ENCODE peak calls at places on chromosome 5, in eight cellular contexts. V, O, R, F, E, L, I and B are unnamed samples.

GRCh38 chr5:76789991-76790571 is 28.7 kb upstream of the F2RL1 start:
- DNase-seq in V (no peak), O (peak), R (no peak), F (peak), E (no peak), L (no peak), I (no peak), B (no peak)

GRCh38 chr5:172123269-172123692 is 64.7 kb downstream of the STK10 start:
- DNase-seq in V (peak), O (peak), R (peak), F (peak), E (no peak), L (no peak), I (no peak), B (no peak)

GRCh38 chr5:65556181-65556580 is 6.8 kb downstream of the CENPK start:
- DNase-seq in V (no peak), O (no peak), R (no peak), F (no peak), E (no peak), L (no peak), I (no peak), B (no peak)

GRCh38 chr5:139407517-139407916 is 3.6 kb upstream of the SPATA24 start:
- DNase-seq in V (no peak), O (no peak), R (no peak), F (no peak), E (no peak), L (no peak), I (no peak), B (no peak)

GRCh38 chr5:32160228-32160627 is 13.9 kb downstream of the GOLPH3 start:
- DNase-seq in V (no peak), O (no peak), R (no peak), F (no peak), E (no peak), L (no peak), I (no peak), B (no peak)

GRCh38 chr5:74122979-74123575 is 497.1 kb downstream of the ARHGEF28 start:
- DNase-seq in V (no peak), O (peak), R (no peak), F (no peak), E (no peak), L (no peak), I (no peak), B (no peak)

GRCh38 chr5:163696270-163696887 is 191.0 kb downstream of the MAT2B start:
- DNase-seq in V (no peak), O (peak), R (no peak), F (peak), E (no peak), L (peak), I (peak), B (peak)

GRCh38 chr5:150656191-150657132 is 4.6 kb upstream of the MYOZ3 start:
- DNase-seq in V (peak), O (no peak), R (peak), F (no peak), E (peak), L (peak), I (peak), B (peak)

GRCh38 chr5:124277767-124278536 is 468.5 kb downstream of the ZNF608 start:
- DNase-seq in V (no peak), O (no peak), R (no peak), F (no peak), E (no peak), L (no peak), I (no peak), B (no peak)

GRCh38 chr5:102481044-102481715 is 17.6 kb downstream of the SLCO6A1 start:
- DNase-seq in V (no peak), O (no peak), R (no peak), F (no peak), E (no peak), L (no peak), I (peak), B (no peak)

GRCh38 chr5:144467795-144468194 is 297.1 kb downstream of the KCTD16 start:
- DNase-seq in V (no peak), O (peak), R (no peak), F (peak), E (no peak), L (no peak), I (no peak), B (no peak)

GRCh38 chr5:111063709-111064322 is 7.7 kb upstream of the TSLP start:
- DNase-seq in V (no peak), O (no peak), R (no peak), F (peak), E (no peak), L (no peak), I (peak), B (peak)

GRCh38 chr5:151183451-151184245 is 26.1 kb upstream of the ANXA6 start:
- DNase-seq in V (no peak), O (no peak), R (no peak), F (peak), E (no peak), L (no peak), I (no peak), B (no peak)

GRCh38 chr5:142342128-142342981 is 17.5 kb upstream of the SPRY4 start:
- DNase-seq in V (no peak), O (no peak), R (no peak), F (no peak), E (no peak), L (no peak), I (no peak), B (no peak)

GRCh38 chr5:168477060-168477459 is 9.2 kb upstream of the RARS1 start:
- DNase-seq in V (no peak), O (peak), R (no peak), F (no peak), E (peak), L (no peak), I (no peak), B (no peak)

GRCh38 chr5:72633041-72633445 is 125.8 kb upstream of the ZNF366 start:
- DNase-seq in V (no peak), O (no peak), R (no peak), F (no peak), E (no peak), L (no peak), I (no peak), B (no peak)

GRCh38 chr5:150637245-150638052 is 3.0 kb upstream of the SYNPO start:
- DNase-seq in V (peak), O (peak), R (no peak), F (peak), E (no peak), L (no peak), I (no peak), B (no peak)

GRCh38 chr5:126198509-126198908 is 224.7 kb upstream of the GRAMD2B start:
- DNase-seq in V (no peak), O (no peak), R (no peak), F (no peak), E (no peak), L (no peak), I (no peak), B (no peak)

DNA sequence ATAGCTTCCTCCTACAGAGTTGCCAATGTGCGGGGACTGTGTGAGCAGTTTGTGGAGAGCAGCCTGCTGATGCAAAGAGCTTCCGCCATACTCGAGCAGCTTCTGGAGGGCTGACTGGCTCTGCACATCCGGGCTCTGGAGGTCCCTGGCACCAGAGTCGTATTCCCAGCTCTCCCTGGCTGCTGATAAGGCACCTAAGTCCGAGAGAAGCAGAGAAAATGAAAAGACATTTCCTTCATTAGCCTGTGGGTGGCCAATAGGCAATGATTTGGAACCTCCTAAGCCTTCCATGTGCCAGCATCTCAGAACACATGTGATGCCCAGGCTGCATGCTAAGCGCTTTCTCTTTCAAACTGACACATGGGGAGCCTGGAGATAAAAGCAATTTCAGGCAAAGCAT is 94.3 kb downstream of the TSSK1B start:
- DNase-seq in V (no peak), O (no peak), R (no peak), F (no peak), E (no peak), L (no peak), I (peak), B (no peak)
- H3K4me3 ChIP-seq in V (no peak), O (no peak), R (no peak), F (no peak), E (no peak), L (no peak), I (no peak), B (no peak)

GRCh38 chr5:80962630-80963520 is 2.7 kb downstream of the RASGRF2 start:
- DNase-seq in V (no peak), O (no peak), R (no peak), F (no peak), E (no peak), L (no peak), I (no peak), B (no peak)
- H3K4me3 ChIP-seq in V (no peak), O (no peak), R (peak), F (no peak), E (no peak), L (no peak), I (no peak), B (no peak)

GRCh38 chr5:100900142-100900795 is 2.8 kb downstream of the ST8SIA4 start:
- DNase-seq in V (peak), O (peak), R (peak), F (peak), E (peak), L (no peak), I (peak), B (peak)
- H3K4me3 ChIP-seq in V (peak), O (peak), R (peak), F (peak), E (peak), L (peak), I (peak), B (peak)

GRCh38 chr5:132820162-132820754 is 7.2 kb downstream of the SOWAHA start:
- DNase-seq in V (peak), O (peak), R (peak), F (peak), E (peak), L (peak), I (peak), B (peak)
- H3K4me3 ChIP-seq in V (no peak), O (no peak), R (no peak), F (no peak), E (no peak), L (no peak), I (no peak), B (no peak)

DNA sequence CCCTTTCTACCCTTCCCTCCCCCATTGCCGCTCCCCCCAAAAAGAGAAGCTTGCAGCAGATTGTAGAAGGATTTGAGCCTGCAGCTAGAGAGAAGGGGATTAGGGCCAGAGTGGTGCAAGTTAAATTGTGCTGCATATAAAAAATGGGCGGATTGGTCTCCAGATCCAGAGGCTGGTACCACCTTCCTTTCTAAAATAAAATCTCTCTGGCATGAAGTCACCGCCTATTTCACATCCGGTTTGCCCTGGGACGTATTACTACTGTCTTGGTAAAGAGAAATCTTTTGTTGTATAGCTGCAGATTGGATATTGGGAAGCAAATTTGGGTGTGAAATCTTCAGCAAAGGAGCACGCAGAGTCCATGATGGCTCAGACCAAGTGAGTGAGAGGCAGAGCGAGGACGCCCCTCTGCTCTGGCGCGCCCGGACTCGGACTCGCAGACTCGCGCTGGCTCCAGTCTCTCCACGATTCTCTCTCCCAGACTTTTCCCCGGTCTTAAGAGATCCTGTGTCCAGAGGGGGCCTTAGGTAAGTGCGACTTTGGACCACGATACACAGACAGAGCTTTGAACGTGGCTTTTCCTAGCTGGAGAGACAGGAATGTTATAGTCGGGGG is at the start of gene GABRA1:
- DNase-seq in V (no peak), O (no peak), R (no peak), F (no peak), E (no peak), L (no peak), I (no peak), B (no peak)
- H3K4me3 ChIP-seq in V (no peak), O (no peak), R (no peak), F (no peak), E (no peak), L (no peak), I (no peak), B (no peak)

DNA sequence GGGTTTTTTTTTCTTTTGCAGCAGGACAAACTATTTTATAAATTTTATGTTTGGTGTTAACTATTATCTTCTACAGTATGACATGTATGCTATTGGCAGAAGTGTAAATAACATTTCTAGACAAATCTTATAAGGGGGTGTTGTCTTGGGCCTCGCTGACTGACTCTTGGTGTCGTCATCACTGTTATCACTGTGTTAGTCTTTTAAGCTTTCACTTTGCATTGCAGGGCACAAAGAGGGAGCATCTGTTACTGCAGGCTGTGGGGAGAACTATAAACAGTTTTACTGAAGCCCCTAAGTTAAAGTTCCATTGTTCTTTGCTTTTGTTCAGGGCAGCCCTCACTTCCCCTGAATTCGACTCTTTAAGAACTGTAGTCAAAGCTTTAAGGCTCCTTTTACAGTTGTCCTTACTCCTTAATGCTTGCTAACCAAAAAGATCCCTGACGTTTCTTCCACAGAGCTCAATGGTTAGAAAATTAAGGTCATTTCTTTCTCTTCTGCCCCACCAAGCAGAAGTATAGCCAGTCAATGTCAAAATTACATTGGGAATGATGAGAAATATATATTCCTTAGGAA is 605.0 kb downstream of the RAB3C start:
- DNase-seq in V (no peak), O (peak), R (no peak), F (no peak), E (no peak), L (no peak), I (peak), B (no peak)
- H3K4me3 ChIP-seq in V (no peak), O (peak), R (peak), F (no peak), E (no peak), L (no peak), I (peak), B (no peak)

DNA sequence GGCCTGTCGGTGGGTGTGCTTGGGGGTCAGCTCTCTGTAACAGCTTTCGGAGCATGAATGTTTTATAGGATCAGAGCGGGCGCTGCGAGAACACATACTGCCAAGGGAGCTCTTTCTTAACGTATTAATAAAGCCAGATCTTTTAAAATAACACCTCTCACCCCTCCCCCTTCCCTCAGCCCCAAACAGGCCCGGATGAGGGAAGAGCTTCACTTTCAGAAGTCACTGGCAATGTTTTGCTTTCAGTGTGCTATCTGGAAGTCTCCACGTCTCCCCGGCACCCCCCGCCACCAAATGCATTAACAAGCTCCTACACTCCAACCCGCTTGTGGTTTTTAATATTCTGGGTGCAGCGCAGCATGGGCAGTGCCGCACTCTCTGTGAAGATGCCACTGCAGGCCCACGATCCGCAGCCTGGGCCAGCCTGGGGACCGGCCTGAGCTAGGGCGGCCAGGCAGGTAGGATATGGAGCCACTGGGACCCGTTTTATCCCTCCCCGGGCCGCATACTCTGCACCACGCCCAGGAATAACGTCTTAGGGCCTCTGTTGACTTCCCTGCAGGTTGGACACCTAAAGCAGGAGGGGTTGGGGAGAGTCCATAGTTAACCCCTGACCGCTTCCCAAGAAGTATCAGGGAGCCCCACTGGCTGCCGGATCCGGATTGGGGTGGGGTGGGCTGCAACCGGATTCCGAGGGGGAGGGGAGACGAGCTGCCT is 12.6 kb downstream of the NR2F1 start:
- DNase-seq in V (peak), O (no peak), R (no peak), F (no peak), E (no peak), L (no peak), I (no peak), B (no peak)
- H3K4me3 ChIP-seq in V (no peak), O (peak), R (no peak), F (no peak), E (no peak), L (no peak), I (no peak), B (no peak)

GRCh38 chr5:56160723-56161445 is 72.2 kb downstream of the ANKRD55 start:
- DNase-seq in V (no peak), O (no peak), R (no peak), F (no peak), E (no peak), L (no peak), I (no peak), B (no peak)
- H3K4me3 ChIP-seq in V (no peak), O (no peak), R (no peak), F (no peak), E (peak), L (no peak), I (no peak), B (no peak)

GRCh38 chr5:16737173-16737572 is 120.4 kb upstream of the RETREG1 start:
- DNase-seq in V (no peak), O (no peak), R (no peak), F (no peak), E (no peak), L (no peak), I (no peak), B (peak)
- H3K4me3 ChIP-seq in V (no peak), O (no peak), R (no peak), F (no peak), E (no peak), L (no peak), I (no peak), B (no peak)

GRCh38 chr5:149405550-149406202 is 26.6 kb upstream of the IL17B start:
- DNase-seq in V (peak), O (no peak), R (no peak), F (no peak), E (no peak), L (no peak), I (no peak), B (no peak)
- H3K4me3 ChIP-seq in V (no peak), O (no peak), R (peak), F (no peak), E (no peak), L (no peak), I (no peak), B (no peak)